ENCODE peak calls at places on chromosomes 16 and 17, in eight cellular contexts. B, T, A, D, S, Q, J and U are unnamed samples.

GRCh38 chr17:3982113-3982512 is 17.9 kb upstream of the ATP2A3 start:
- DNase-seq in B (no peak), T (no peak), A (no peak), D (no peak), S (no peak), Q (no peak), J (peak; percentile 68), U (no peak)

GRCh38 chr17:79829004-79829403 is 10.2 kb downstream of the CBX4 start:
- DNase-seq in B (no peak), T (no peak), A (no peak), D (no peak), S (no peak), Q (no peak), J (no peak), U (no peak)

GRCh38 chr16:89026121-89026612 is 49.2 kb upstream of the CBFA2T3 start:
- DNase-seq in B (no peak), T (no peak), A (no peak), D (no peak), S (peak; percentile 20), Q (no peak), J (no peak), U (no peak)

GRCh38 chr17:33980193-33980592 is 274.9 kb upstream of the CCL2 start:
- DNase-seq in B (no peak), T (no peak), A (no peak), D (no peak), S (no peak), Q (no peak), J (no peak), U (no peak)

GRCh38 chr17:47733047-47733413 is at the start of gene TBX21:
- DNase-seq in B (peak; percentile 37), T (peak; percentile 87), A (peak; percentile 70), D (peak; percentile 80), S (peak; percentile 97), Q (peak; percentile 55), J (peak; percentile 92), U (peak; percentile 63)

GRCh38 chr17:40068584-40068916 is 5.8 kb downstream of the THRA start:
- DNase-seq in B (no peak), T (no peak), A (no peak), D (no peak), S (peak; percentile 66), Q (no peak), J (no peak), U (no peak)

GRCh38 chr17:60851181-60851580 is 173.5 kb downstream of the BCAS3 start:
- DNase-seq in B (no peak), T (no peak), A (no peak), D (no peak), S (peak; percentile 63), Q (no peak), J (no peak), U (peak; percentile 26)

GRCh38 chr17:78144146-78144719 is 2.0 kb upstream of the C17orf99 start:
- DNase-seq in B (peak; percentile 84), T (peak; percentile 89), A (peak; percentile 88), D (peak; percentile 77), S (peak; percentile 54), Q (peak; percentile 89), J (peak; percentile 94), U (peak; percentile 84)

GRCh38 chr17:3972931-3973330 is 8.7 kb upstream of the ATP2A3 start:
- DNase-seq in B (no peak), T (no peak), A (no peak), D (no peak), S (peak; percentile 49), Q (no peak), J (peak; percentile 43), U (peak; percentile 24)

GRCh38 chr16:87255866-87256265 is 61.3 kb downstream of the C16orf95 start:
- DNase-seq in B (no peak), T (no peak), A (no peak), D (no peak), S (peak; percentile 24), Q (no peak), J (no peak), U (no peak)

GRCh38 chr17:83032781-83033180 is 46.6 kb upstream of the METRNL start:
- DNase-seq in B (peak; percentile 1), T (no peak), A (peak; percentile 6), D (no peak), S (peak; percentile 25), Q (no peak), J (no peak), U (no peak)

GRCh38 chr16:3150346-3151218 is 15.8 kb downstream of the ZNF213 start:
- DNase-seq in B (peak; percentile 96), T (peak; percentile 95), A (peak; percentile 98), D (peak; percentile 97), S (peak; percentile 99), Q (peak; percentile 94), J (peak; percentile 97), U (peak; percentile 94)

GRCh38 chr17:57541472-57542394 is 203.4 kb downstream of the CCDC182 start:
- DNase-seq in B (peak; percentile 66), T (no peak), A (no peak), D (peak; percentile 85), S (no peak), Q (peak; percentile 77), J (no peak), U (no peak)

GRCh38 chr16:88076211-88076931 is 125.1 kb downstream of the BANP start:
- DNase-seq in B (no peak), T (no peak), A (no peak), D (no peak), S (no peak), Q (no peak), J (peak; percentile 67), U (no peak)

GRCh38 chr17:41773190-41773588 is 13.3 kb downstream of the JUP start:
- DNase-seq in B (peak; percentile 73), T (peak; percentile 90), A (peak; percentile 87), D (peak; percentile 90), S (peak; percentile 81), Q (peak; percentile 81), J (peak; percentile 94), U (peak; percentile 61)

GRCh38 chr17:19448341-19449268 is 37.6 kb downstream of the RNF112 start:
- DNase-seq in B (peak; percentile 71), T (no peak), A (peak; percentile 35), D (peak; percentile 76), S (peak; percentile 37), Q (no peak), J (no peak), U (peak; percentile 21)

GRCh38 chr17:38745545-38745944 is 2.6 kb downstream of the PCGF2 start:
- DNase-seq in B (no peak), T (no peak), A (no peak), D (no peak), S (no peak), Q (no peak), J (no peak), U (no peak)

GRCh38 chr17:10107320-10108165 is 90.9 kb downstream of the GAS7 start:
- DNase-seq in B (no peak), T (peak; percentile 91), A (peak; percentile 79), D (no peak), S (no peak), Q (no peak), J (peak; percentile 55), U (no peak)

DNA sequence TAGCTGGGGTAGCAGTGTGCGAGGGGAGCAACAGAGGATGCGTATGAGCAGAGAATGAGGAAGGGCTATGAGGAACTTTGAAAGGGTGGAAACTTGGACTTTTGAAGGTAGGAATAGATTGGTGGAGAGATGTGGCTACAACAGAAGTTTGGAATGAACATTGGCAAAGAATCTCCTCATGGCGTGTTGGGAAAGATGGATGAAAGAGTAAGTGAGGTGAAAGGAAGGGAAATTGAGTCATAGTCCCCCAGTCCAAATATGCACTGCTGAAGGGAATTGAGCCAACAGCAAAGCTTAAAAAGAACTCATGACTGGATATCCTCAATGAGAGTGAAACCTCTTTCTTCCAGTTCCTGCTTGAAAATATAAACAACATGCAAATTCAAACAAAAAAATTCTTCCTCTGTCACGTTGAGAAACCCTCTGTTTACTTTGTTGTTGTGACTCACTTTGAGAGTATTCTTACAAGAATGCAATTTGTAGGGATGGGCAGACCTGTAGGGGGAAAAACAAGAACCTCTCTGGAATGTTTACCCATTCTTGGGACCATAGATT is 313.2 kb upstream of the KCNJ16 start:
- DNase-seq in B (no peak), T (no peak), A (no peak), D (peak; percentile 96), S (no peak), Q (no peak), J (no peak), U (no peak)
- TF ChIP-seq CTCF in B (no peak), T (no peak), A (no peak), D (no peak), S (no peak), Q (no peak), J (no peak), U (no peak)

GRCh38 chr17:49576121-49576905 is 642 bp downstream of the NXPH3 start:
- DNase-seq in B (peak; percentile 62), T (no peak), A (no peak), D (peak; percentile 33), S (peak; percentile 96), Q (peak; percentile 59), J (peak; percentile 77), U (no peak)

GRCh38 chr17:49577978-49578893 is 2.6 kb downstream of the NXPH3 start:
- DNase-seq in B (no peak), T (no peak), A (no peak), D (no peak), S (no peak), Q (no peak), J (no peak), U (no peak)

GRCh38 chr17:49577651-49577935 is 1.9 kb downstream of the NXPH3 start:
- DNase-seq in B (no peak), T (no peak), A (no peak), D (no peak), S (no peak), Q (no peak), J (no peak), U (no peak)

GRCh38 chr17:49575524-49576120 is at the start of gene NXPH3:
- DNase-seq in B (peak; percentile 76), T (peak; percentile 95), A (peak; percentile 67), D (peak; percentile 64), S (peak; percentile 98), Q (peak; percentile 63), J (peak; percentile 83), U (peak; percentile 87)

GRCh38 chr17:49576906-49577650 is 1.4 kb downstream of the NXPH3 start:
- DNase-seq in B (no peak), T (no peak), A (no peak), D (no peak), S (no peak), Q (no peak), J (peak; percentile 74), U (no peak)
- H3K27ac ChIP-seq in B (peak overlapping the region; percentile 93), T (peak overlapping the region; percentile 48), A (no peak overlapping the region), D (peak overlapping the region; percentile 73), S (no peak overlapping the region), Q (peak overlapping the region; percentile 71), J (no peak overlapping the region), U (no peak overlapping the region)

DNA sequence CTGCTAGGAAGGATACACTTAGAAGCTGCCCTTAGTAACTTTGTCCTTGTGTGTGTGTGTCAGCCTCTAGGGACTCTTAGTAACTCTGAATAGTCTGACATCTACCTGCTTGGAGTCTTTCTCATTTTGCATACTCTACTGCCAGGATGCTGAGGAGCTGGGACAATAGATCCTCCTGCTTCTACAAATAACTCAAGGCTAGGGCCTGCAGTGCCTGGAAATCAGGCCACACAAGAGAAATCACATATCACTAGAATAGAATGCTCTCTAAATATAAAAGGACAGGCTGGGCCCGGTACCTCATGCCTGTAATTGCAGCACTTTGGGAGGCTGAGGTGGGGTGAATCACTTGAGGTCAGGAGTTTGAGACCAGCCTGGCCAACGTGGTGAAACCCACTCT is 38.5 kb upstream of the SLC25A19 start:
- DNase-seq in B (no peak), T (no peak), A (no peak), D (no peak), S (no peak), Q (no peak), J (no peak), U (no peak)
- H3K4me1 ChIP-seq in B (no peaks in the 10 kb centered on the region), T (peaks cover 65% of the 10 kb centered on the region), A (peaks cover 25% of the 10 kb centered on the region), D (no peaks in the 10 kb centered on the region), S (no peaks in the 10 kb centered on the region), Q (peaks cover 36% of the 10 kb centered on the region), J (peaks cover 3% of the 10 kb centered on the region), U (no peaks in the 10 kb centered on the region)

GRCh38 chr17:80942360-80943345 is 49.0 kb upstream of the CHMP6 start:
- DNase-seq in B (peak; percentile 99), T (peak; percentile 83), A (peak; percentile 61), D (no peak), S (no peak), Q (peak; percentile 86), J (peak; percentile 95), U (peak; percentile 63)
- TF ChIP-seq CTCF in B (no peak), T (no peak), A (no peak), D (no peak), S (no peak), Q (peak; percentile 14), J (no peak), U (no peak)